ENCODE peak calls at places on chromosomes 4 and X, in six cellular contexts. T is OCI-LY7, V is A549, L is testis, S is substantia nigra, W is breast epithelium. A is an unnamed sample.

GRCh38 chrX:37666516-37666915 is 19.1 kb upstream of the XK start:
- DNase-seq in T (no peak), V (no peak), L (no peak), S (no peak), W (no peak), A (no peak)

GRCh38 chr4:15771419-15772058 is 6.6 kb upstream of the CD38 start:
- DNase-seq in T (no peak), V (no peak), L (no peak), S (no peak), W (no peak), A (no peak)

GRCh38 chr4:184514121-184514988 is 40.0 kb upstream of the IRF2 start:
- DNase-seq in T (no peak), V (peak; percentile 8), L (peak; percentile 47), S (peak; percentile 54), W (no peak), A (peak; percentile 29)

GRCh38 chrX:37349131-37350033 is at the start of gene PRRG1:
- DNase-seq in T (no peak), V (peak; percentile 80), L (peak; percentile 82), S (peak; percentile 68), W (peak; percentile 38), A (peak; percentile 29)

GRCh38 chrX:48966796-48967579 is 4.7 kb downstream of the KCND1 start:
- DNase-seq in T (no peak), V (no peak), L (no peak), S (no peak), W (no peak), A (no peak)

GRCh38 chr4:16157609-16158503 is 68.4 kb downstream of the TAPT1 start:
- DNase-seq in T (no peak), V (no peak), L (no peak), S (no peak), W (no peak), A (no peak)

GRCh38 chr4:173519130-173520101 is 10.6 kb downstream of the HAND2 start:
- DNase-seq in T (no peak), V (no peak), L (no peak), S (no peak), W (no peak), A (no peak)

GRCh38 chr4:5970381-5971076 is 47.7 kb downstream of the C4orf50 start:
- DNase-seq in T (no peak), V (no peak), L (no peak), S (no peak), W (no peak), A (no peak)

GRCh38 chr4:121765941-121766538 is 1.1 kb upstream of the SMIM43 start:
- DNase-seq in T (no peak), V (no peak), L (no peak), S (no peak), W (no peak), A (no peak)

GRCh38 chr4:13159041-13159620 is 325.0 kb downstream of the RAB28 start:
- DNase-seq in T (no peak), V (no peak), L (no peak), S (no peak), W (no peak), A (no peak)

GRCh38 chr4:133154725-133155124 is 5.6 kb downstream of the PCDH10 start:
- DNase-seq in T (peak; percentile 2), V (peak; percentile 31), L (peak; percentile 28), S (peak; percentile 11), W (no peak), A (no peak)

GRCh38 chr4:3412257-3413020 is 29.3 kb upstream of the HGFAC start:
- DNase-seq in T (no peak), V (no peak), L (no peak), S (no peak), W (no peak), A (no peak)

GRCh38 chr4:40845136-40845910 is 95.6 kb downstream of the NSUN7 start:
- DNase-seq in T (no peak), V (no peak), L (no peak), S (peak; percentile 49), W (no peak), A (no peak)

GRCh38 chr4:151721466-151721865 is 39.3 kb downstream of the GATB start:
- DNase-seq in T (no peak), V (no peak), L (peak; percentile 62), S (no peak), W (no peak), A (no peak)

GRCh38 chr4:185066179-185066578 is 47.9 kb downstream of the HELT start:
- DNase-seq in T (no peak), V (no peak), L (no peak), S (no peak), W (no peak), A (no peak)

GRCh38 chrX:65608021-65608420 is 59.4 kb upstream of the MSN start:
- DNase-seq in T (no peak), V (no peak), L (no peak), S (no peak), W (no peak), A (no peak)

GRCh38 chrX:78658851-78659744 is at the start of gene RTL3:
- DNase-seq in T (no peak), V (no peak), L (no peak), S (no peak), W (no peak), A (no peak)

GRCh38 chr4:102734116-102734515 is 26.7 kb downstream of the MANBA start:
- DNase-seq in T (no peak), V (no peak), L (no peak), S (no peak), W (no peak), A (no peak)

GRCh38 chr4:89245459-89245858 is 62.1 kb downstream of the GPRIN3 start:
- DNase-seq in T (no peak), V (no peak), L (no peak), S (no peak), W (no peak), A (no peak)

GRCh38 chr4:125765936-125766335 is 451.2 kb downstream of the FAT4 start:
- DNase-seq in T (no peak), V (no peak), L (no peak), S (no peak), W (no peak), A (no peak)

GRCh38 chr4:119898211-119898610 is 168.4 kb downstream of the MAD2L1 start:
- DNase-seq in T (no peak), V (no peak), L (no peak), S (no peak), W (no peak), A (no peak)

GRCh38 chrX:86295293-86295692 is 147.0 kb downstream of the DACH2 start:
- DNase-seq in T (no peak), V (no peak), L (no peak), S (no peak), W (no peak), A (no peak)

GRCh38 chrX:154805696-154806091 is 409 bp upstream of the MPP1 start:
- DNase-seq in T (no peak), V (no peak), L (no peak), S (no peak), W (no peak), A (no peak)

GRCh38 chr4:122583906-122584305 is 37.0 kb downstream of the IL21 start:
- DNase-seq in T (no peak), V (no peak), L (no peak), S (no peak), W (peak; percentile 27), A (peak; percentile 23)

GRCh38 chr4:184932343-184932742 is 85.9 kb upstream of the HELT start:
- DNase-seq in T (no peak), V (no peak), L (no peak), S (no peak), W (no peak), A (no peak)

GRCh38 chr4:17230727-17231126 is 281.2 kb downstream of the QDPR start:
- DNase-seq in T (no peak), V (no peak), L (no peak), S (no peak), W (no peak), A (no peak)

GRCh38 chr4:101730291-101731117 is 60.0 kb upstream of the BANK1 start:
- DNase-seq in T (peak; percentile 51), V (peak; percentile 78), L (peak; percentile 80), S (peak; percentile 1), W (peak; percentile 41), A (no peak)

GRCh38 chr4:127586922-127587571 is 45.7 kb upstream of the INTU start:
- DNase-seq in T (peak; percentile 22), V (peak; percentile 55), L (peak; percentile 54), S (no peak), W (no peak), A (no peak)

GRCh38 chr4:182246401-182247205 is 3.4 kb downstream of the TENM3 start:
- DNase-seq in T (no peak), V (no peak), L (no peak), S (no peak), W (no peak), A (peak; percentile 33)
- H3K27ac ChIP-seq in T (no peak overlapping the region), V (no peak overlapping the region), L (no peak overlapping the region), S (no peak overlapping the region), W (no peak overlapping the region), A (peak overlapping the region; percentile 8)

GRCh38 chr4:73520821-73521220 is 39.3 kb downstream of the AFM start:
- DNase-seq in T (no peak), V (peak; percentile 24), L (no peak), S (no peak), W (no peak), A (no peak)
- H3K27ac ChIP-seq in T (no peak overlapping the region), V (no peak overlapping the region), L (no peak overlapping the region), S (no peak overlapping the region), W (no peak overlapping the region), A (no peak overlapping the region)

GRCh38 chr4:26238782-26239647 is 81.8 kb upstream of the RBPJ start:
- DNase-seq in T (no peak), V (no peak), L (no peak), S (peak; percentile 71), W (no peak), A (no peak)
- H3K27ac ChIP-seq in T (no peak overlapping the region), V (no peak overlapping the region), L (peak overlapping the region; percentile 11), S (peak overlapping the region; percentile 94), W (no peak overlapping the region), A (peak overlapping the region; percentile 91)

DNA sequence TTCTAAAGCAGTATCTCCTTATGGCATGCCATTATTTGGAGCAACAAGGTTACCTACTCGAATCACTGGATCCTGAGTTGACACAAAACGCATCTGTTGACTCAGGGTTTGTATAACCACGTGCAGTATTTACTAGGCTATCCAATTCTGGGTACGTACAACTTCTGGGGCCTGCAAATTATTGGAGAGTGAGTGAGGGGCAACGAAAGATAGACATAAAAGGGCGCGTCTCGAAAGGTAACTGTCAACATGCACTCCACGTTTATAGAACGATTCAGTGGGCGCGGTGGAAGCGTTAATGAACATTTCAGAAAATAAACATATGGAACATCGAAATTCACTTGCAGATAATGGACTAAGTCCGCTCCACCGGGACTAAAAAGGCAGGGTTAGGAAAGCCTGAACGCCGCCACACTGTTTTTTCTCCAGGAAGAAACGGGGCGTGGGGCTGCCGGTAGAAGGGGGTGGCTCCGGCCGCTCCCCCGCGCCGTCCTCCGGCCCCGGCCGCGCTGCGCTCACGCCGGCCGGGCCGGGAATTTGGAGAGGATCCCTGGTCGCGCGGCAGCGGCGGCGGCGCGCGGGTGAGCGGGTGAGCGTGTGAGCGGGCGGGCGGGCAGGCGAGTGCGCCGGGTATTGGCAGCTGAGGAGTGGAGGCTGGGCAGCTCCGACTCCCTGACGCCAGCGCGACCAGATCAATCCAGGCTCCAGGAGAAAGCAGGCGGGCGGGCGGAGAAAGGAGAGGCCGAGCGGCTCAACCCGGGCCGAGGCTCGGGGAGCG is at the start of gene SMAD1:
- DNase-seq in T (peak; percentile 76), V (peak; percentile 72), L (peak; percentile 85), S (peak; percentile 57), W (peak; percentile 72), A (peak; percentile 10)
- H3K27ac ChIP-seq in T (peak within 1 kb of the TSS; percentile 82), V (peak within 1 kb of the TSS; percentile 92), L (peak within 1 kb of the TSS; percentile 95), S (peak within 1 kb of the TSS; percentile 77), W (peak within 1 kb of the TSS; percentile 100), A (peak within 1 kb of the TSS; percentile 87)

GRCh38 chr4:26032572-26033320 is 118.7 kb downstream of the SMIM20 start:
- DNase-seq in T (no peak), V (no peak), L (peak; percentile 30), S (no peak), W (no peak), A (no peak)
- H3K27ac ChIP-seq in T (no peak overlapping the region), V (no peak overlapping the region), L (peak overlapping the region; percentile 42), S (no peak overlapping the region), W (peak overlapping the region; percentile 71), A (no peak overlapping the region)

GRCh38 chrX:1242901-1243402 is 25.7 kb upstream of the CSF2RA start:
- DNase-seq in T (no peak), V (peak; percentile 59), L (no peak), S (no peak), W (no peak), A (no peak)
- H3K27ac ChIP-seq in T (no peak overlapping the region), V (peak overlapping the region; percentile 52), L (no peak overlapping the region), S (no peak overlapping the region), W (peak overlapping the region; percentile 25), A (no peak overlapping the region)

A was measured in caudate nucleus.